ENCODE peak calls at places on chromosomes 6 and 20, in nine cellular contexts. P is epithelial cell of esophagus; Z is A549; Q is fibroblast of mammary gland; Y is CD4-positive, alpha-beta memory T cell; C is choroid plexus epithelial cell; I is upper lobe of right lung; U is iPS DF 6.9; W is PC-3. R is an unnamed sample.
A peak's percentile ranks its signal among the peaks of the same experiment; 100 is the strongest.

GRCh38 chr20:2108987-2109386 is 7.4 kb downstream of the STK35 start:
- DNase-seq in P (peak; percentile 93), Z (peak; percentile 47), Q (peak; percentile 69), Y (no peak), C (peak; percentile 80), I (no peak), U (no peak), W (peak; percentile 90), R (no peak)

GRCh38 chr20:52236292-52236691 is 44.7 kb upstream of the ZFP64 start:
- DNase-seq in P (no peak), Z (no peak), Q (no peak), Y (no peak), C (no peak), I (no peak), U (no peak), W (no peak), R (no peak)

GRCh38 chr20:13119583-13119982 is 101.5 kb upstream of the ISM1 start:
- DNase-seq in P (peak; percentile 69), Z (peak; percentile 29), Q (peak; percentile 64), Y (peak; percentile 64), C (peak; percentile 79), I (no peak), U (peak; percentile 58), W (peak; percentile 87), R (peak; percentile 61)

GRCh38 chr6:10521104-10521808 is at the start of gene GCNT2:
- DNase-seq in P (peak; percentile 83), Z (peak; percentile 46), Q (no peak), Y (no peak), C (peak; percentile 75), I (no peak), U (peak; percentile 50), W (peak; percentile 22), R (no peak)

GRCh38 chr6:158408552-158409130 is 96.4 kb downstream of the TULP4 start:
- DNase-seq in P (peak; percentile 9), Z (no peak), Q (peak; percentile 93), Y (no peak), C (peak; percentile 82), I (no peak), U (no peak), W (no peak), R (no peak)

GRCh38 chr6:16514249-16514648 is 247.0 kb downstream of the ATXN1 start:
- DNase-seq in P (peak; percentile 45), Z (peak; percentile 40), Q (peak; percentile 65), Y (peak; percentile 43), C (peak; percentile 88), I (no peak), U (peak; percentile 27), W (peak; percentile 70), R (peak; percentile 83)

GRCh38 chr6:12804967-12805645 is 88.5 kb downstream of the PHACTR1 start:
- DNase-seq in P (peak; percentile 13), Z (no peak), Q (no peak), Y (no peak), C (no peak), I (no peak), U (no peak), W (no peak), R (no peak)

GRCh38 chr20:23446505-23446904 is 6.2 kb downstream of the CST11 start:
- DNase-seq in P (peak; percentile 26), Z (peak; percentile 35), Q (peak; percentile 50), Y (no peak), C (peak; percentile 76), I (no peak), U (peak; percentile 52), W (peak; percentile 60), R (no peak)

GRCh38 chr20:50092436-50092835 is 20.5 kb downstream of the UBE2V1 start:
- DNase-seq in P (no peak), Z (no peak), Q (peak; percentile 46), Y (no peak), C (peak; percentile 61), I (no peak), U (no peak), W (no peak), R (no peak)

GRCh38 chr6:132693478-132693877 is 20.4 kb downstream of the VNN1 start:
- DNase-seq in P (no peak), Z (no peak), Q (peak; percentile 61), Y (no peak), C (peak; percentile 66), I (no peak), U (no peak), W (peak; percentile 63), R (no peak)

GRCh38 chr6:134223761-134224445 is 94.0 kb downstream of the SGK1 start:
- DNase-seq in P (no peak), Z (no peak), Q (peak; percentile 59), Y (no peak), C (no peak), I (no peak), U (no peak), W (no peak), R (no peak)

GRCh38 chr6:166987930-166988329 is 11.3 kb upstream of the CEP43 start:
- DNase-seq in P (no peak), Z (no peak), Q (no peak), Y (no peak), C (no peak), I (no peak), U (no peak), W (no peak), R (no peak)

GRCh38 chr20:48006036-48006833 is 221.0 kb upstream of the SULF2 start:
- DNase-seq in P (no peak), Z (no peak), Q (no peak), Y (no peak), C (no peak), I (no peak), U (no peak), W (peak; percentile 31), R (peak; percentile 87)

GRCh38 chr6:71489736-71490135 is 201.1 kb downstream of the OGFRL1 start:
- DNase-seq in P (peak; percentile 80), Z (peak; percentile 2), Q (peak; percentile 76), Y (no peak), C (peak; percentile 96), I (no peak), U (no peak), W (peak; percentile 73), R (no peak)

GRCh38 chr20:32111763-32112162 is 2.2 kb downstream of the TM9SF4 start:
- DNase-seq in P (no peak), Z (no peak), Q (no peak), Y (no peak), C (no peak), I (no peak), U (no peak), W (no peak), R (no peak)

GRCh38 chr20:32112862-32113261 is 3.3 kb downstream of the TM9SF4 start:
- DNase-seq in P (peak; percentile 72), Z (no peak), Q (no peak), Y (no peak), C (no peak), I (peak; percentile 68), U (no peak), W (no peak), R (no peak)

GRCh38 chr20:32110727-32111126 is 1.2 kb downstream of the TM9SF4 start:
- DNase-seq in P (no peak), Z (no peak), Q (no peak), Y (no peak), C (no peak), I (no peak), U (no peak), W (no peak), R (no peak)

GRCh38 chr20:32110173-32110704 is 725 bp downstream of the TM9SF4 start:
- DNase-seq in P (peak; percentile 8), Z (no peak), Q (no peak), Y (no peak), C (no peak), I (no peak), U (no peak), W (no peak), R (no peak)

GRCh38 chr20:32111287-32111686 is 1.8 kb downstream of the TM9SF4 start:
- DNase-seq in P (no peak), Z (no peak), Q (no peak), Y (no peak), C (no peak), I (no peak), U (no peak), W (no peak), R (no peak)
- H3K4me3 ChIP-seq in P (no peak overlapping the region), Z (no peak overlapping the region), Q (no peak overlapping the region), Y (no peak overlapping the region), C (no peak overlapping the region), I (no peak overlapping the region), U (no peak overlapping the region), W (peak overlapping the region; percentile 95), R (no peak overlapping the region)

GRCh38 chr6:118864330-118865166 is 29.4 kb upstream of the ASF1A start:
- DNase-seq in P (no peak), Z (no peak), Q (no peak), Y (no peak), C (peak; percentile 31), I (no peak), U (no peak), W (no peak), R (no peak)
- H3K4me3 ChIP-seq in P (no peak overlapping the region), Z (no peak overlapping the region), Q (no peak overlapping the region), Y (no peak overlapping the region), C (no peak overlapping the region), I (no peak overlapping the region), U (no peak overlapping the region), W (no peak overlapping the region), R (no peak overlapping the region)

DNA sequence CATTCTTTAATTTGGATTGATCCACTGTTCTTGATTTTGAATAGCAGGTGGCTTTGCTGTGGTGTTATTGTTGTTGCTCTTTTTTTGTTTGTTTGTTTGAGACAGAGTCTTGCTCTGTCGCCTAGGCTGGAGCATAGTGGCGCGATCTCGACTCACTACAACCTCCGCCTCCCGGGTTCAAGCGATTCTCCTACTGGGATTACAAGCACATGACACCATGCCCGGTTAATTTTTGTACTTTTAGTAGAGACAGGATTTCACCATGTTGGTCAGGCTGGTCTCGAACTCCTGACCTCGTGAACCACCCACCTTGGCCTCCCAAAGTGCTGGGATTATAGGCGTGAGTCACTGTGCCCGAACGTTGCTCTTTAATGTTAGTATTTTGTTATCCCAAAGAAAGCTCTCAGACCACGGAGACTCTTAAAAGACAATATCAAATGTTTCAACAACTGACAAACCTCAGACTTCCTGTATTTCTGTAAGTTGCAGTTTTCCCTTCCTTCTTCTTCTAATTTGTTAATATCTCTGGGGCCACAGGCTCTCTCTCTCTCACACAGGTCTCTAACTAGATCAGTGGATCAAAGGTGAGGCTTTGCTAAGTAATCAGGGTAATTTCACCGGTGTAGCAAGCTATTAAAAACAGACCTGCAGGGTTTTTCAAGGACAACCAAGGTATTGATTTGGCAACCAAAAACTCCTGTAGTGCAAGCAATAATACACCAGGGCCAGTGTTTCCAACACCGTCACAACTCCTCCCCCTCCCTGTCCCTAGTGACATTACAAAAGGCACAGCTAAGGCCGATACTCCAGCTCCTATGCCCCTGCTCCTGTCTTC is 48.8 kb upstream of the ZNF217 start:
- DNase-seq in P (peak; percentile 87), Z (peak; percentile 81), Q (peak; percentile 71), Y (peak; percentile 52), C (peak; percentile 66), I (no peak), U (no peak), W (peak; percentile 82), R (peak; percentile 86)
- H3K4me3 ChIP-seq in P (no peak overlapping the region), Z (no peak overlapping the region), Q (no peak overlapping the region), Y (peak overlapping the region; percentile 19), C (no peak overlapping the region), I (peak overlapping the region; percentile 9), U (no peak overlapping the region), W (peak overlapping the region; percentile 51), R (peak overlapping the region; percentile 38)

DNA sequence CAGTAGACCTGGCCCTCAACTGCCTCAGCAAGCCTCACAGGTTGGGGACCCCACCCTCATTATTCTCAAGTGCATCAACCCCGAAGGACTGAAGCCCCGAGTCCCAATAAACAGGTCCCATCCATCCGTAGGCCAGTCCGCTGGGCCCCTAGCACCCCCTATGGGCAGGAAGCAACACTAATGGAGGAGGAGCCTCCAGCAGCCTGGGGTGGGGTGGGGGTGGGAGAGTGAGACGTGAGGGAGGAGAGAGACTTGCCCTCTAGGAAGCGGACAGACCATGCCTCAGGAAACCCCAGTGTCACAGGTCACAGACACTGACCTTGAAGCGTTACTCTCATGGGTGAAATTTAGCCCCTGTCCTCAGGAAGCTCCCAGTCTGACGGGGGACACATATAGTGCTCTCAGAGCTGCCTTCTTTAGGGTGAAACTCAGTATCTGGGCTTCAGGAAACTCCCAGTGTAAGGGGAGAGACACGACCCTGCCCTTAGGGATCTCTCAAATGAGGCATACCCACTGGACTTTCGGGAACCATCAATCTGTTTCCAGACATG is 125.9 kb downstream of the MRPL14 start:
- DNase-seq in P (peak; percentile 11), Z (no peak), Q (no peak), Y (no peak), C (peak; percentile 40), I (peak; percentile 85), U (no peak), W (no peak), R (peak; percentile 74)
- H3K4me3 ChIP-seq in P (no peak overlapping the region), Z (peak overlapping the region; percentile 60), Q (no peak overlapping the region), Y (no peak overlapping the region), C (no peak overlapping the region), I (peak overlapping the region; percentile 41), U (no peak overlapping the region), W (peak overlapping the region; percentile 47), R (peak overlapping the region; percentile 62)

R was measured in Jurkat, Clone E6-1.